ENCODE peak calls at places on chromosomes 12 and 14, in four cellular contexts. V is NCI-H774, G is mucosa of gallbladder, C is IMR-90. Y is an unnamed sample.

GRCh38 chr14:52080171-52080800 is 11.4 kb upstream of the NID2 start:
- DNase-seq in V (no peak), G (peak), C (peak), Y (no peak)

GRCh38 chr12:29023436-29024076 is 125.5 kb upstream of the FAR2 start:
- DNase-seq in V (no peak), G (no peak), C (no peak), Y (no peak)

GRCh38 chr12:122190842-122191668 is 8.1 kb downstream of the LRRC43 start:
- DNase-seq in V (peak), G (peak), C (peak), Y (no peak)

GRCh38 chr14:106845286-106846087 is 1319.1 kb downstream of the TMEM121 start:
- DNase-seq in V (peak), G (peak), C (no peak), Y (no peak)

GRCh38 chr14:81137316-81137715 is 83.4 kb downstream of the GTF2A1 start:
- DNase-seq in V (no peak), G (no peak), C (peak), Y (peak)

GRCh38 chr12:52946797-52947547 is 1.9 kb upstream of the KRT18 start:
- DNase-seq in V (no peak), G (peak), C (no peak), Y (no peak)

GRCh38 chr12:64583395-64584172 is 26.7 kb upstream of the RASSF3 start:
- DNase-seq in V (no peak), G (no peak), C (peak), Y (no peak)

GRCh38 chr12:39372929-39373328 is 70.0 kb downstream of the KIF21A start:
- DNase-seq in V (no peak), G (no peak), C (no peak), Y (no peak)

GRCh38 chr12:121792607-121793500 is 634 bp downstream of the RHOF start:
- DNase-seq in V (no peak), G (no peak), C (no peak), Y (no peak)

GRCh38 chr12:113048716-113049127 is 7.8 kb upstream of the DTX1 start:
- DNase-seq in V (peak), G (peak), C (peak), Y (peak)

GRCh38 chr14:59358774-59359173 is 106.4 kb downstream of the GPR135 start:
- DNase-seq in V (no peak), G (no peak), C (no peak), Y (no peak)

GRCh38 chr14:104933721-104934379 is 9.2 kb downstream of the PLD4 start:
- DNase-seq in V (no peak), G (no peak), C (no peak), Y (no peak)

GRCh38 chr14:104974665-104975390 is 3.3 kb downstream of the AHNAK2 start:
- DNase-seq in V (no peak), G (no peak), C (no peak), Y (no peak)

GRCh38 chr12:111748195-111748803 is 18.4 kb upstream of the ALDH2 start:
- DNase-seq in V (no peak), G (no peak), C (no peak), Y (no peak)

GRCh38 chr12:109485201-109485600 is 7.8 kb downstream of the UBE3B start:
- DNase-seq in V (no peak), G (no peak), C (no peak), Y (no peak)

Y was measured in AG09309.